ENCODE peak calls at places on chromosomes 2 and 18, in eight cellular contexts. H is IMR-90, A is fibroblast of pulmonary artery, M is GM13977, D is uterus, N is type B pancreatic cell, T is HFFc6, P is psoas muscle. Q is an unnamed sample.

GRCh38 chr2:136107238-136108033 is 10.5 kb downstream of the CXCR4 start:
- DNase-seq in H (no peak), A (no peak), M (no peak), D (no peak), N (no peak), T (no peak), P (no peak), Q (no peak)

GRCh38 chr2:53353372-53354111 is 414.1 kb upstream of the CHAC2 start:
- DNase-seq in H (peak), A (peak), M (no peak), D (no peak), N (no peak), T (no peak), P (no peak), Q (no peak)

GRCh38 chr2:129324349-129324748 is 655.1 kb upstream of the RAB6C start:
- DNase-seq in H (no peak), A (no peak), M (no peak), D (no peak), N (no peak), T (no peak), P (no peak), Q (no peak)

GRCh38 chr2:55917117-55917516 is 6.5 kb downstream of the EFEMP1 start:
- DNase-seq in H (no peak), A (no peak), M (no peak), D (no peak), N (no peak), T (no peak), P (no peak), Q (no peak)

GRCh38 chr2:34029073-34029472 is 430.0 kb upstream of the FAM98A start:
- DNase-seq in H (no peak), A (no peak), M (no peak), D (no peak), N (no peak), T (no peak), P (no peak), Q (no peak)

GRCh38 chr2:129895061-129895460 is 84.4 kb upstream of the RAB6C start:
- DNase-seq in H (no peak), A (no peak), M (no peak), D (no peak), N (peak), T (no peak), P (no peak), Q (no peak)

GRCh38 chr2:207960090-207960489 is 65.2 kb downstream of the PLEKHM3 start:
- DNase-seq in H (no peak), A (no peak), M (no peak), D (no peak), N (no peak), T (no peak), P (no peak), Q (peak)

GRCh38 chr2:212264227-212264626 is 274.4 kb downstream of the ERBB4 start:
- DNase-seq in H (no peak), A (no peak), M (no peak), D (no peak), N (no peak), T (no peak), P (no peak), Q (no peak)

GRCh38 chr2:16031055-16031847 is 90.9 kb downstream of the MYCN start:
- DNase-seq in H (no peak), A (no peak), M (no peak), D (no peak), N (no peak), T (no peak), P (no peak), Q (no peak)

GRCh38 chr2:1091895-1092585 is 141.4 kb downstream of the SNTG2 start:
- DNase-seq in H (peak), A (no peak), M (no peak), D (no peak), N (no peak), T (peak), P (no peak), Q (no peak)

GRCh38 chr2:101150306-101151140 is 659 bp downstream of the TBC1D8 start:
- DNase-seq in H (no peak), A (no peak), M (peak), D (peak), N (no peak), T (no peak), P (peak), Q (peak)

GRCh38 chr18:57437782-57438668 is 2.9 kb downstream of the ONECUT2 start:
- DNase-seq in H (peak), A (peak), M (peak), D (no peak), N (peak), T (peak), P (no peak), Q (peak)

GRCh38 chr2:151640087-151640486 is 94.2 kb downstream of the NEB start:
- DNase-seq in H (no peak), A (no peak), M (no peak), D (no peak), N (no peak), T (no peak), P (no peak), Q (no peak)

GRCh38 chr2:232104076-232104646 is 142.6 kb downstream of the DIS3L2 start:
- DNase-seq in H (no peak), A (no peak), M (no peak), D (no peak), N (no peak), T (no peak), P (no peak), Q (no peak)
- TF ChIP-seq CTCF in H (no peak), A (no peak), M (no peak), D (no peak), N (no peak), T (no peak), P (no peak), Q (no peak)

DNA sequence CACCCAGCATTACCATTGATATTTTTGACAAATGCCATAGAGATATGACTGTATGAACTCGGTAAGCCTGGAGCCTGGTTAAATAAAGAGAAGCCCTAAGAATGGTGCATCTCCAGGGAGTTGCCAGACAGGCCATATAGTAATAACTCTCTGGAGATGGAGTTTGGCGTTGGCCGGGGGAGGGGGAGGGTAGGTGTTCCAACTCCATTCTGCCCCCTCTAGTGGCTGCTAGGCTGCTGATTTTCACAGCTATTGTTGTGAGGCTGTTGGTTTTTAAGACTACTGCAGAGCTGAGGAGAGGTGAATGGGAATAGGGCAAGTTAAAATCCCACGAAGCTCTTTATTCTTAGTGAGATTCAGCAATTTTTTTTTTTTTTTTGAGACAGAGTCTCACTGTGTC is 99.9 kb downstream of the GALNT14 start:
- DNase-seq in H (no peak), A (no peak), M (no peak), D (no peak), N (no peak), T (no peak), P (no peak), Q (no peak)
- TF ChIP-seq CTCF in H (no peak), A (no peak), M (no peak), D (no peak), N (no peak), T (no peak), P (no peak), Q (no peak)

GRCh38 chr18:53698907-53699306 is 525.6 kb downstream of the MBD2 start:
- DNase-seq in H (no peak), A (peak), M (peak), D (no peak), N (no peak), T (no peak), P (no peak), Q (no peak)
- TF ChIP-seq CTCF in H (no peak), A (peak), M (peak), D (no peak), N (peak), T (peak), P (peak), Q (no peak)

GRCh38 chr2:45713126-45713525 is 61.7 kb downstream of the PRKCE start:
- DNase-seq in H (no peak), A (no peak), M (no peak), D (no peak), N (no peak), T (no peak), P (no peak), Q (no peak)

GRCh38 chr2:45710468-45710867 is 59.0 kb downstream of the PRKCE start:
- DNase-seq in H (no peak), A (no peak), M (no peak), D (no peak), N (no peak), T (no peak), P (no peak), Q (no peak)

GRCh38 chr2:45711224-45711623 is 59.7 kb downstream of the PRKCE start:
- DNase-seq in H (no peak), A (no peak), M (no peak), D (no peak), N (no peak), T (no peak), P (no peak), Q (no peak)

GRCh38 chr2:45713591-45713990 is 62.1 kb downstream of the PRKCE start:
- DNase-seq in H (no peak), A (no peak), M (no peak), D (no peak), N (no peak), T (no peak), P (no peak), Q (no peak)

GRCh38 chr2:45712538-45712937 is 61.1 kb downstream of the PRKCE start:
- DNase-seq in H (no peak), A (no peak), M (no peak), D (no peak), N (no peak), T (no peak), P (no peak), Q (no peak)
- TF ChIP-seq CTCF in H (no peak), A (peak), M (peak), D (no peak), N (no peak), T (no peak), P (peak), Q (no peak)

GRCh38 chr2:166700079-166700478 is 188.2 kb upstream of the XIRP2 start:
- DNase-seq in H (peak), A (no peak), M (no peak), D (no peak), N (no peak), T (no peak), P (no peak), Q (no peak)
- TF ChIP-seq CTCF in H (peak), A (no peak), M (peak), D (no peak), N (peak), T (no peak), P (peak), Q (no peak)

GRCh38 chr18:40413160-40413559 is 1541.9 kb upstream of the PIK3C3 start:
- DNase-seq in H (peak), A (peak), M (no peak), D (no peak), N (no peak), T (no peak), P (no peak), Q (peak)
- TF ChIP-seq CTCF in H (peak), A (peak), M (peak), D (no peak), N (peak), T (no peak), P (no peak), Q (peak)